ENCODE peak calls at places on chromosomes 1 and 21, in ten cellular contexts. One of them, this sample, is unnamed.

GRCh38 chr1:21865943-21866628 is 54.0 kb downstream of the LDLRAD2 start:
- DNase-seq in tibial artery: no peak
- DNase-seq in astrocyte of the spinal cord: no peak
- DNase-seq in choroid plexus epithelial cell: peak
- DNase-seq in pancreas: no peak
- DNase-seq in cardiac fibroblast: no peak
- DNase-seq in BJ: no peak
- DNase-seq in epithelial cell of esophagus: no peak
- DNase-seq in fibroblast of pulmonary artery: no peak
- DNase-seq in transverse colon: peak
- DNase-seq in this sample: no peak

GRCh38 chr1:206503591-206504362 is 3.6 kb upstream of the RASSF5 start:
- DNase-seq in tibial artery: peak
- DNase-seq in astrocyte of the spinal cord: peak
- DNase-seq in choroid plexus epithelial cell: peak
- DNase-seq in pancreas: no peak
- DNase-seq in cardiac fibroblast: peak
- DNase-seq in BJ: peak
- DNase-seq in epithelial cell of esophagus: peak
- DNase-seq in fibroblast of pulmonary artery: peak
- DNase-seq in transverse colon: peak
- DNase-seq in this sample: peak

GRCh38 chr1:113375878-113376277 is 14.4 kb upstream of the MAGI3 start:
- DNase-seq in tibial artery: no peak
- DNase-seq in astrocyte of the spinal cord: no peak
- DNase-seq in choroid plexus epithelial cell: peak
- DNase-seq in pancreas: no peak
- DNase-seq in cardiac fibroblast: no peak
- DNase-seq in BJ: no peak
- DNase-seq in epithelial cell of esophagus: no peak
- DNase-seq in fibroblast of pulmonary artery: no peak
- DNase-seq in transverse colon: no peak
- DNase-seq in this sample: no peak

GRCh38 chr1:40042337-40042736 is 1.8 kb downstream of the CAP1 start:
- DNase-seq in tibial artery: no peak
- DNase-seq in astrocyte of the spinal cord: no peak
- DNase-seq in choroid plexus epithelial cell: peak
- DNase-seq in pancreas: no peak
- DNase-seq in cardiac fibroblast: no peak
- DNase-seq in BJ: no peak
- DNase-seq in epithelial cell of esophagus: peak
- DNase-seq in fibroblast of pulmonary artery: no peak
- DNase-seq in transverse colon: no peak
- DNase-seq in this sample: no peak

GRCh38 chr1:159914252-159915018 is 10.9 kb downstream of the TAGLN2 start:
- DNase-seq in tibial artery: no peak
- DNase-seq in astrocyte of the spinal cord: no peak
- DNase-seq in choroid plexus epithelial cell: no peak
- DNase-seq in pancreas: no peak
- DNase-seq in cardiac fibroblast: no peak
- DNase-seq in BJ: no peak
- DNase-seq in epithelial cell of esophagus: peak
- DNase-seq in fibroblast of pulmonary artery: no peak
- DNase-seq in transverse colon: no peak
- DNase-seq in this sample: no peak

GRCh38 chr1:33624991-33625870 is 152.8 kb downstream of the ZSCAN20 start:
- DNase-seq in tibial artery: no peak
- DNase-seq in astrocyte of the spinal cord: no peak
- DNase-seq in choroid plexus epithelial cell: no peak
- DNase-seq in pancreas: no peak
- DNase-seq in cardiac fibroblast: no peak
- DNase-seq in BJ: no peak
- DNase-seq in epithelial cell of esophagus: no peak
- DNase-seq in fibroblast of pulmonary artery: no peak
- DNase-seq in transverse colon: no peak
- DNase-seq in this sample: no peak

GRCh38 chr1:25924454-25924853 is 18.2 kb upstream of the STMN1 start:
- DNase-seq in tibial artery: no peak
- DNase-seq in astrocyte of the spinal cord: no peak
- DNase-seq in choroid plexus epithelial cell: no peak
- DNase-seq in pancreas: no peak
- DNase-seq in cardiac fibroblast: no peak
- DNase-seq in BJ: no peak
- DNase-seq in epithelial cell of esophagus: no peak
- DNase-seq in fibroblast of pulmonary artery: no peak
- DNase-seq in transverse colon: no peak
- DNase-seq in this sample: no peak

GRCh38 chr1:206422525-206422924 is 47.8 kb upstream of the IKBKE start:
- DNase-seq in tibial artery: no peak
- DNase-seq in astrocyte of the spinal cord: no peak
- DNase-seq in choroid plexus epithelial cell: no peak
- DNase-seq in pancreas: no peak
- DNase-seq in cardiac fibroblast: no peak
- DNase-seq in BJ: no peak
- DNase-seq in epithelial cell of esophagus: no peak
- DNase-seq in fibroblast of pulmonary artery: no peak
- DNase-seq in transverse colon: no peak
- DNase-seq in this sample: no peak

GRCh38 chr1:236523704-236524141 is at the start of gene LGALS8:
- DNase-seq in tibial artery: peak
- DNase-seq in astrocyte of the spinal cord: peak
- DNase-seq in choroid plexus epithelial cell: peak
- DNase-seq in pancreas: peak
- DNase-seq in cardiac fibroblast: peak
- DNase-seq in BJ: peak
- DNase-seq in epithelial cell of esophagus: peak
- DNase-seq in fibroblast of pulmonary artery: peak
- DNase-seq in transverse colon: peak
- DNase-seq in this sample: peak

GRCh38 chr1:26582836-26583460 is 53.4 kb downstream of the RPS6KA1 start:
- DNase-seq in tibial artery: peak
- DNase-seq in astrocyte of the spinal cord: peak
- DNase-seq in choroid plexus epithelial cell: peak
- DNase-seq in pancreas: no peak
- DNase-seq in cardiac fibroblast: peak
- DNase-seq in BJ: peak
- DNase-seq in epithelial cell of esophagus: peak
- DNase-seq in fibroblast of pulmonary artery: peak
- DNase-seq in transverse colon: no peak
- DNase-seq in this sample: peak

GRCh38 chr1:223233410-223234163 is 90.5 kb upstream of the TLR5 start:
- DNase-seq in tibial artery: no peak
- DNase-seq in astrocyte of the spinal cord: peak
- DNase-seq in choroid plexus epithelial cell: peak
- DNase-seq in pancreas: no peak
- DNase-seq in cardiac fibroblast: peak
- DNase-seq in BJ: peak
- DNase-seq in epithelial cell of esophagus: peak
- DNase-seq in fibroblast of pulmonary artery: peak
- DNase-seq in transverse colon: no peak
- DNase-seq in this sample: peak

GRCh38 chr1:204623894-204624361 is 61.6 kb downstream of the LRRN2 start:
- DNase-seq in tibial artery: no peak
- DNase-seq in astrocyte of the spinal cord: no peak
- DNase-seq in choroid plexus epithelial cell: peak
- DNase-seq in pancreas: no peak
- DNase-seq in cardiac fibroblast: no peak
- DNase-seq in BJ: no peak
- DNase-seq in epithelial cell of esophagus: no peak
- DNase-seq in fibroblast of pulmonary artery: no peak
- DNase-seq in transverse colon: no peak
- DNase-seq in this sample: no peak

GRCh38 chr1:171457412-171457811 is 27.9 kb upstream of the PRRC2C start:
- DNase-seq in tibial artery: no peak
- DNase-seq in astrocyte of the spinal cord: no peak
- DNase-seq in choroid plexus epithelial cell: peak
- DNase-seq in pancreas: no peak
- DNase-seq in cardiac fibroblast: peak
- DNase-seq in BJ: no peak
- DNase-seq in epithelial cell of esophagus: peak
- DNase-seq in fibroblast of pulmonary artery: peak
- DNase-seq in transverse colon: no peak
- DNase-seq in this sample: peak

GRCh38 chr1:226311376-226311775 is 2.4 kb upstream of the LIN9 start:
- DNase-seq in tibial artery: no peak
- DNase-seq in astrocyte of the spinal cord: no peak
- DNase-seq in choroid plexus epithelial cell: no peak
- DNase-seq in pancreas: no peak
- DNase-seq in cardiac fibroblast: no peak
- DNase-seq in BJ: no peak
- DNase-seq in epithelial cell of esophagus: no peak
- DNase-seq in fibroblast of pulmonary artery: no peak
- DNase-seq in transverse colon: no peak
- DNase-seq in this sample: no peak

GRCh38 chr1:61051455-61052392 is 30.6 kb upstream of the NFIA start:
- DNase-seq in tibial artery: peak
- DNase-seq in astrocyte of the spinal cord: peak
- DNase-seq in choroid plexus epithelial cell: no peak
- DNase-seq in pancreas: no peak
- DNase-seq in cardiac fibroblast: no peak
- DNase-seq in BJ: no peak
- DNase-seq in epithelial cell of esophagus: no peak
- DNase-seq in fibroblast of pulmonary artery: peak
- DNase-seq in transverse colon: no peak
- DNase-seq in this sample: no peak
- H3K4me3 ChIP-seq in tibial artery: peak
- H3K4me3 ChIP-seq in astrocyte of the spinal cord: no peak
- H3K4me3 ChIP-seq in choroid plexus epithelial cell: no peak
- H3K4me3 ChIP-seq in pancreas: no peak
- H3K4me3 ChIP-seq in cardiac fibroblast: no peak
- H3K4me3 ChIP-seq in BJ: no peak
- H3K4me3 ChIP-seq in epithelial cell of esophagus: no peak
- H3K4me3 ChIP-seq in fibroblast of pulmonary artery: peak
- H3K4me3 ChIP-seq in transverse colon: no peak
- H3K4me3 ChIP-seq in this sample: no peak

GRCh38 chr1:212625781-212626450 is 17.4 kb downstream of the ATF3 start:
- DNase-seq in tibial artery: no peak
- DNase-seq in astrocyte of the spinal cord: no peak
- DNase-seq in choroid plexus epithelial cell: no peak
- DNase-seq in pancreas: no peak
- DNase-seq in cardiac fibroblast: no peak
- DNase-seq in BJ: no peak
- DNase-seq in epithelial cell of esophagus: no peak
- DNase-seq in fibroblast of pulmonary artery: no peak
- DNase-seq in transverse colon: no peak
- DNase-seq in this sample: no peak
- TF ChIP-seq CTCF in tibial artery: no peak
- TF ChIP-seq CTCF in astrocyte of the spinal cord: no peak
- TF ChIP-seq CTCF in choroid plexus epithelial cell: no peak
- TF ChIP-seq CTCF in pancreas: no peak
- TF ChIP-seq CTCF in cardiac fibroblast: no peak
- TF ChIP-seq CTCF in BJ: no peak
- TF ChIP-seq CTCF in epithelial cell of esophagus: no peak
- TF ChIP-seq CTCF in fibroblast of pulmonary artery: no peak
- TF ChIP-seq CTCF in transverse colon: no peak
- TF ChIP-seq CTCF in this sample: no peak

DNA sequence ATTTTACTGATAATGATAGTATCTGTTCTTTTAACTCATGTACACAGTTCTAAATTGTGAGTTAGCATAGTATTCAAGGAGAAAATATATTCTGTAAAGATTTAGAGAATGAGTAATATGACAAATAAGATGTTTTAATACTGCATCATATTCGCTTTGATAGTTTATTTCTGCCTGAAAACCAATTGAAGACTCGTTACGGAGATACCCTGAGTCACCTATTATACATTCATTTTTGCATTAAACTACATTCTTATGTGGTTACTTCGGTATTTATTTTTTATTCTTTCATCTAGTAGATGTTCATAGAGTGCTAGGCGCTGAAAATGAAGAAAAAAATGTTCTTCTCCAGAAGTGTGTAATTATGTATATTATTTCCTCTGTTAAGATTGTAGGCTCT is 5.3 kb downstream of the UHMK1 start:
- DNase-seq in tibial artery: no peak
- DNase-seq in astrocyte of the spinal cord: peak
- DNase-seq in choroid plexus epithelial cell: peak
- DNase-seq in pancreas: no peak
- DNase-seq in cardiac fibroblast: no peak
- DNase-seq in BJ: no peak
- DNase-seq in epithelial cell of esophagus: peak
- DNase-seq in fibroblast of pulmonary artery: no peak
- DNase-seq in transverse colon: no peak
- DNase-seq in this sample: no peak
- H3K4me3 ChIP-seq in tibial artery: no peak
- H3K4me3 ChIP-seq in astrocyte of the spinal cord: no peak
- H3K4me3 ChIP-seq in choroid plexus epithelial cell: no peak
- H3K4me3 ChIP-seq in pancreas: no peak
- H3K4me3 ChIP-seq in cardiac fibroblast: no peak
- H3K4me3 ChIP-seq in BJ: no peak
- H3K4me3 ChIP-seq in epithelial cell of esophagus: no peak
- H3K4me3 ChIP-seq in fibroblast of pulmonary artery: no peak
- H3K4me3 ChIP-seq in transverse colon: no peak
- H3K4me3 ChIP-seq in this sample: no peak

GRCh38 chr21:29674343-29674742 is 265.5 kb downstream of the GRIK1 start:
- DNase-seq in tibial artery: no peak
- DNase-seq in astrocyte of the spinal cord: no peak
- DNase-seq in choroid plexus epithelial cell: no peak
- DNase-seq in pancreas: no peak
- DNase-seq in cardiac fibroblast: no peak
- DNase-seq in BJ: no peak
- DNase-seq in epithelial cell of esophagus: no peak
- DNase-seq in fibroblast of pulmonary artery: no peak
- DNase-seq in transverse colon: no peak
- DNase-seq in this sample: no peak

GRCh38 chr21:29669416-29669815 is 270.4 kb downstream of the GRIK1 start:
- DNase-seq in tibial artery: no peak
- DNase-seq in astrocyte of the spinal cord: no peak
- DNase-seq in choroid plexus epithelial cell: peak
- DNase-seq in pancreas: no peak
- DNase-seq in cardiac fibroblast: no peak
- DNase-seq in BJ: no peak
- DNase-seq in epithelial cell of esophagus: no peak
- DNase-seq in fibroblast of pulmonary artery: no peak
- DNase-seq in transverse colon: no peak
- DNase-seq in this sample: no peak

GRCh38 chr21:29673096-29673610 is 266.6 kb downstream of the GRIK1 start:
- DNase-seq in tibial artery: no peak
- DNase-seq in astrocyte of the spinal cord: no peak
- DNase-seq in choroid plexus epithelial cell: no peak
- DNase-seq in pancreas: no peak
- DNase-seq in cardiac fibroblast: no peak
- DNase-seq in BJ: no peak
- DNase-seq in epithelial cell of esophagus: no peak
- DNase-seq in fibroblast of pulmonary artery: no peak
- DNase-seq in transverse colon: no peak
- DNase-seq in this sample: no peak

GRCh38 chr21:29670228-29670627 is 269.6 kb downstream of the GRIK1 start:
- DNase-seq in tibial artery: no peak
- DNase-seq in astrocyte of the spinal cord: no peak
- DNase-seq in choroid plexus epithelial cell: no peak
- DNase-seq in pancreas: no peak
- DNase-seq in cardiac fibroblast: no peak
- DNase-seq in BJ: no peak
- DNase-seq in epithelial cell of esophagus: no peak
- DNase-seq in fibroblast of pulmonary artery: no peak
- DNase-seq in transverse colon: no peak
- DNase-seq in this sample: no peak

DNA sequence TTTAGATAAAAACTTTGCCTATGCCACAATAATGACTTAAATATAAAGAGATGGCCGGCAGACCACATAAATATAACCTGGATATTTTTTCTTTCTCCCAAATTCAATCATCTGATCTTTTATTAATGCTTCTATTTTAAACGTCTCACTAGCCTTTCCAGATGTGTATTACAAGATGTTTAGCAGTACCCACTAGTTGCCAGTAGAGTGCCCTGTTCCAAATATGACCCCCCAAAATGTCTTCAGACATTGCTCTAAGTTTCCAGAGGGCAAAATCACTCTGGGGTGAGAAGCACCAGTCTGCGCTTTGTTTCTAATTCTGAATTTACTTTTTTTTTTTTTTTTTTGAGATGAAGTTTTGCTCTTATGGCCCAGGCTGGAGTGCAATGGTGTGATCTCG is 268.1 kb downstream of the GRIK1 start:
- DNase-seq in tibial artery: no peak
- DNase-seq in astrocyte of the spinal cord: no peak
- DNase-seq in choroid plexus epithelial cell: no peak
- DNase-seq in pancreas: no peak
- DNase-seq in cardiac fibroblast: no peak
- DNase-seq in BJ: no peak
- DNase-seq in epithelial cell of esophagus: no peak
- DNase-seq in fibroblast of pulmonary artery: no peak
- DNase-seq in transverse colon: no peak
- DNase-seq in this sample: no peak
- TF ChIP-seq CTCF in tibial artery: no peak
- TF ChIP-seq CTCF in astrocyte of the spinal cord: no peak
- TF ChIP-seq CTCF in choroid plexus epithelial cell: peak
- TF ChIP-seq CTCF in pancreas: no peak
- TF ChIP-seq CTCF in cardiac fibroblast: peak
- TF ChIP-seq CTCF in BJ: no peak
- TF ChIP-seq CTCF in epithelial cell of esophagus: no peak
- TF ChIP-seq CTCF in fibroblast of pulmonary artery: peak
- TF ChIP-seq CTCF in transverse colon: no peak
- TF ChIP-seq CTCF in this sample: no peak

This sample was measured in AG09309.